ENCODE peak calls at places on chromosomes 12 and 14, in ten cellular contexts. U, R, X, Q, E, G, O, A, F and H are unnamed samples.

GRCh38 chr12:1804545-1805332 is 15.6 kb upstream of the LRTM2 start:
- DNase-seq in U (peak; percentile 89), R (peak; percentile 72), X (peak; percentile 93), Q (peak; percentile 88), E (peak; percentile 93), G (peak; percentile 93), O (peak; percentile 81), A (peak; percentile 75), F (peak; percentile 91), H (peak; percentile 36)

GRCh38 chr12:30965613-30965985 is 39.1 kb downstream of the TSPAN11 start:
- DNase-seq in U (no peak), R (no peak), X (peak; percentile 59), Q (no peak), E (no peak), G (no peak), O (no peak), A (peak; percentile 6), F (no peak), H (no peak)

GRCh38 chr14:95039259-95039992 is 117.9 kb downstream of the DICER1 start:
- DNase-seq in U (peak; percentile 22), R (no peak), X (no peak), Q (no peak), E (no peak), G (peak; percentile 13), O (no peak), A (no peak), F (no peak), H (no peak)

GRCh38 chr12:22935090-22935489 is 310.1 kb downstream of the ETNK1 start:
- DNase-seq in U (no peak), R (no peak), X (peak; percentile 28), Q (no peak), E (no peak), G (no peak), O (no peak), A (no peak), F (no peak), H (no peak)

GRCh38 chr14:105933238-105933637 is 406.9 kb downstream of the TMEM121 start:
- DNase-seq in U (no peak), R (no peak), X (no peak), Q (no peak), E (peak; percentile 16), G (no peak), O (no peak), A (no peak), F (no peak), H (no peak)

GRCh38 chr12:109888179-109889020 is 8.1 kb upstream of the GLTP start:
- DNase-seq in U (no peak), R (no peak), X (no peak), Q (no peak), E (no peak), G (no peak), O (no peak), A (peak; percentile 50), F (peak; percentile 45), H (peak; percentile 92)

GRCh38 chr12:114933428-114934160 is 249.6 kb upstream of the TBX3 start:
- DNase-seq in U (no peak), R (no peak), X (peak; percentile 57), Q (peak; percentile 80), E (no peak), G (no peak), O (no peak), A (peak; percentile 73), F (no peak), H (no peak)

GRCh38 chr14:34340226-34340625 is 121.8 kb downstream of the SPTSSA start:
- DNase-seq in U (no peak), R (no peak), X (no peak), Q (no peak), E (no peak), G (no peak), O (no peak), A (no peak), F (no peak), H (no peak)

GRCh38 chr12:47742253-47742825 is 16.3 kb downstream of the RAPGEF3 start:
- DNase-seq in U (peak; percentile 56), R (no peak), X (peak; percentile 65), Q (peak; percentile 65), E (no peak), G (peak; percentile 80), O (no peak), A (peak; percentile 26), F (peak; percentile 70), H (no peak)

GRCh38 chr12:95059984-95060383 is 13.4 kb downstream of the NR2C1 start:
- DNase-seq in U (no peak), R (no peak), X (no peak), Q (no peak), E (no peak), G (no peak), O (no peak), A (no peak), F (no peak), H (no peak)

DNA sequence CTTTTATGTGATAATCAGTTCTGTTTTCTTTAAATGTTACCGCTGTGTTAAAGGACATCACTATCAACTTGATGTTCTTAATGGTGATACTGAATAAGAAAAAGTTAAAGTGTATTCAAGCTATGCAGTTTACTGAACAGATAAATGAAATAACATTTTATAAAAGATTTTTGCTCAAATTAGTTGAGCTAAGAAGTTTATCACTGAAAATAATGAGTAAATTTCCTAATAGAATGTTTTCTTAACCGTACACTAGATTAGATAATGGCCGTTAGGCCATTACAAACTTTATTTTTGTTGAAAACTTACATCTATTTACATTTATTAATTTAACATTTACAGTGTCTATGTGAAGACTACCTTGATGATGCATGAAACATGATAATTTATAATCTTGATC is 25.0 kb downstream of the ATF7IP start:
- DNase-seq in U (no peak), R (no peak), X (no peak), Q (no peak), E (no peak), G (no peak), O (no peak), A (no peak), F (no peak), H (no peak)
- H3K27ac ChIP-seq in U (no peak overlapping the region), R (no peak overlapping the region), X (no peak overlapping the region), Q (no peak overlapping the region), E (peak overlapping the region; percentile 66), G (no peak overlapping the region), O (peak overlapping the region; percentile 18), A (no peak overlapping the region), F (no peak overlapping the region), H (no peak overlapping the region)

GRCh38 chr12:4829793-4830162 is 79.9 kb upstream of the KCNA1 start:
- DNase-seq in U (no peak), R (no peak), X (no peak), Q (no peak), E (no peak), G (no peak), O (no peak), A (no peak), F (no peak), H (no peak)
- H3K27ac ChIP-seq in U (no peak overlapping the region), R (no peak overlapping the region), X (no peak overlapping the region), Q (no peak overlapping the region), E (no peak overlapping the region), G (no peak overlapping the region), O (no peak overlapping the region), A (no peak overlapping the region), F (no peak overlapping the region), H (no peak overlapping the region)

GRCh38 chr14:54685286-54685845 is 118.4 kb downstream of the SAMD4A start:
- DNase-seq in U (no peak), R (no peak), X (no peak), Q (no peak), E (no peak), G (no peak), O (no peak), A (no peak), F (no peak), H (no peak)

GRCh38 chr14:54681819-54682261 is 114.9 kb downstream of the SAMD4A start:
- DNase-seq in U (no peak), R (no peak), X (no peak), Q (no peak), E (no peak), G (no peak), O (no peak), A (no peak), F (no peak), H (no peak)

GRCh38 chr14:54682578-54682977 is 115.7 kb downstream of the SAMD4A start:
- DNase-seq in U (no peak), R (no peak), X (no peak), Q (no peak), E (no peak), G (no peak), O (no peak), A (no peak), F (no peak), H (no peak)

GRCh38 chr14:54686219-54686870 is 119.4 kb downstream of the SAMD4A start:
- DNase-seq in U (no peak), R (no peak), X (no peak), Q (peak; percentile 58), E (peak; percentile 78), G (peak; percentile 30), O (no peak), A (no peak), F (no peak), H (no peak)

DNA sequence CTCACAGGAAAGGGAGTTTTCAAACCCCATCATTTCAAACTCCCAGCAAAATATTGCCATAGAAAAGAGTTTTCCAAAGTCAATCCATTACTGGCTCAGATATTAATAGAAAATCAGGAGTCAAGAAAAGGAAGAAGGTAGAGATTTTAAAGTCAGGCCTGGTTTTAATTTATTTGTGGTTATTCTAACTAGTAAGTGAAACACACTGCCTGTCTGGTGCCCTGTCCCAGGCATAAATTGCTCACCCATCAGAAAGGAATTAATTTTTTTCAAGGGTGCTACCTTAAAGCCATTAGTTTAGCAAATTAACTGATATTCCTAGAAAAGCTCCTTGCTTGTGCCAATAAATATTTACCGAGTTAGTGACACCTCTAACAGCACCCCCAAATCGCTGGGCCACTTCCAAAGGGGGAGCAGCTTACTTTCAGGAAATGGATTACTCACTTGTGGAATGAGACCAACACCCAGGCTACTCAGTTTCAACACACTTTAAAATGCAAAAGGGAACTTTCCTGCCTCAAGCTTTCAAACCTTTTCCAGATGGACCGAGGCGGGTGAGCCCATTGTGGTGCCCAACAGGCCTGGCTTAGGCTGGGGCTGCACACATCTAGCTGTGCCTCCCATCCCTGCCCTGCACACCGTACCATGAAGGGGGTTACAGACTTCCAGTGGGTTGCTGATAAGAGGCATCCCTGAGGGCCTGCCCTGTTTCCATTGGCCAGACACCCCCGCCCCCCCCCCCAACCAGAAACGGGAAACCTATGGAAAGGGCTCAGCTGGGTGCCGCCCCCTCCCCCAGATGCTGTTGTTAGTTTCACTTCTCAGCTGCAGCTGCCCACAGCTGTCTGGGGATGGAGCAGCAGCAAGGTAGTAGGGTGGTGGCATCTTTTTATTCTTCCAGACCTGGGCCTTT is 117.2 kb downstream of the SAMD4A start:
- DNase-seq in U (no peak), R (no peak), X (peak; percentile 79), Q (no peak), E (peak; percentile 86), G (peak; percentile 26), O (no peak), A (no peak), F (no peak), H (no peak)
- H3K27ac ChIP-seq in U (peak overlapping the region; percentile 79), R (peak overlapping the region; percentile 15), X (peak overlapping the region; percentile 45), Q (no peak overlapping the region), E (peak overlapping the region; percentile 89), G (peak overlapping the region; percentile 32), O (no peak overlapping the region), A (no peak overlapping the region), F (peak overlapping the region; percentile 43), H (peak overlapping the region; percentile 75)

DNA sequence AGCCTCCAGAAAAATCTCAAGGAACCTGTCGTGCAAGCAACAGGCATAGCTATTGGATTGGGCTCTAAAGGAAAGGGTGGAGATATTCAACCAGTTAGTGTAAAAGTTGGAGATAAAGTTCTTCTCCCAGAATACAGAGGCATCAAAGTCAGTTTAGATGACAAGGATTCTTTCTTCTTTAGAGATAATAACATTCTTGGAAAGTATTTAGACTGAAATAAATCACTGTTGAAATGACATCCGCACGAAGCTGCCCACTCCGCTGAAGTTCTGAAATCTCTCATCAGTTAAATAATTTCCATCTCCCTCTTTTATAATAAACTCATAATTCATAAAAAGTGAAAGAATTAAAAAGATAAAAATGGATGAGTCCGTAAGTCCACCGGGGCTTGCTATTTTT is 1354.9 kb upstream of the TMEM132C start:
- DNase-seq in U (no peak), R (no peak), X (no peak), Q (no peak), E (no peak), G (no peak), O (no peak), A (no peak), F (no peak), H (no peak)
- H3K27ac ChIP-seq in U (no peak overlapping the region), R (no peak overlapping the region), X (no peak overlapping the region), Q (no peak overlapping the region), E (no peak overlapping the region), G (no peak overlapping the region), O (no peak overlapping the region), A (no peak overlapping the region), F (no peak overlapping the region), H (no peak overlapping the region)